ENCODE peak calls at places on chromosome 1, in four cellular contexts. H is A549, F is K562, C is GM12878. R is an unnamed sample.

GRCh38 chr1:31564606-31564989 is 11.7 kb upstream of the TINAGL1 start:
- DNase-seq in F (no peak), H (no peak), C (no peak), R (no peak)

GRCh38 chr1:156750932-156751723 is at the start of gene HDGF:
- DNase-seq in H (peak; percentile 35), F (peak; percentile 64), C (no peak), R (no peak)

GRCh38 chr1:31529999-31530705 is 46.2 kb upstream of the TINAGL1 start:
- DNase-seq in C (no peak), F (no peak), H (no peak), R (peak; percentile 34)

GRCh38 chr1:241408170-241408569 is 51.2 kb upstream of the RGS7 start:
- DNase-seq in H (no peak), C (no peak), F (no peak), R (peak; percentile 43)

GRCh38 chr1:48202030-48202752 is 20.3 kb upstream of the SLC5A9 start:
- DNase-seq in C (no peak), F (peak; percentile 62), H (peak; percentile 58), R (peak; percentile 81)

GRCh38 chr1:104467590-104467989 is 717.9 kb downstream of the AMY1C start:
- DNase-seq in C (peak; percentile 23), H (no peak), F (no peak), R (no peak)

GRCh38 chr1:109887271-109887670 is 23.4 kb upstream of the CSF1 start:
- DNase-seq in F (no peak), H (no peak), C (no peak), R (no peak)

GRCh38 chr1:25245393-25245792 is 1.9 kb downstream of the RSRP1 start:
- DNase-seq in F (no peak), H (no peak), C (no peak), R (no peak)

GRCh38 chr1:115641762-115642167 is at the start of gene VANGL1:
- DNase-seq in F (peak; percentile 96), C (no peak), H (peak; percentile 57), R (peak; percentile 49)

GRCh38 chr1:172351761-172352161 is 68.7 kb upstream of the C1orf105 start:
- DNase-seq in F (no peak), C (no peak), H (peak; percentile 23), R (peak; percentile 74)
- TF ChIP-seq ELK1 in F (no peak), C (no peak), H (no peak), R (no peak)

GRCh38 chr1:220371324-220371723 is 99.1 kb upstream of the RAB3GAP2 start:
- DNase-seq in H (no peak), F (no peak), C (no peak), R (no peak)
- TF ChIP-seq ELK1 in H (no peak), F (no peak), C (no peak), R (no peak)

GRCh38 chr1:58487002-58487401 is 59.5 kb downstream of the OMA1 start:
- DNase-seq in F (no peak), C (no peak), H (no peak), R (no peak)
- TF ChIP-seq ELK1 in F (no peak), C (no peak), H (no peak), R (no peak)

GRCh38 chr1:72050551-72050950 is 231.8 kb downstream of the NEGR1 start:
- DNase-seq in F (no peak), C (no peak), H (no peak), R (no peak)
- TF ChIP-seq ELK1 in F (no peak), C (no peak), H (no peak), R (no peak)

GRCh38 chr1:243667133-243667532 is 182.9 kb downstream of the AKT3 start:
- DNase-seq in H (no peak), C (no peak), F (no peak), R (no peak)
- TF ChIP-seq ELK1 in H (no peak), C (no peak), F (no peak), R (no peak)

DNA sequence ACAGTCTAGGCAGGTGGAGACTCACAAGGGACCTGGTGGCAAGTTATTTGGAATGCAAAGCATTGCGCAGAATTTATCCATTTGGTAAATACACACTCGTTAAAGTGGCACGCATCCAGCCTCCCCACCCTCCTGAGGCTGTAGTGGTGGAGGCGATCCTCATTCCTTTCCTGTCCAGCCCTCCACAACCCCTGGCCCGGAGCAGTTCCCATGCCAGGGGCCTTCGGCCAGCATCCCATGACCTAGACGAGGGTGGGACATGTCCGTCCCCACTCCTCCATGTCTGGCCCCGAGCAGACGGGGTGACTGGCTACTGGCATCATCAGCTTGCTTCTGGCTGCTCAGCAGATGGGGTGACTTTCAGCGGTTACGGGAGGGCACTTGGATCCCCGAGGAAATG is 281.5 kb upstream of the VAMP3 start:
- DNase-seq in H (no peak), F (no peak), C (no peak), R (no peak)
- TF ChIP-seq ELK1 in H (no peak), F (no peak), C (no peak), R (no peak)

DNA sequence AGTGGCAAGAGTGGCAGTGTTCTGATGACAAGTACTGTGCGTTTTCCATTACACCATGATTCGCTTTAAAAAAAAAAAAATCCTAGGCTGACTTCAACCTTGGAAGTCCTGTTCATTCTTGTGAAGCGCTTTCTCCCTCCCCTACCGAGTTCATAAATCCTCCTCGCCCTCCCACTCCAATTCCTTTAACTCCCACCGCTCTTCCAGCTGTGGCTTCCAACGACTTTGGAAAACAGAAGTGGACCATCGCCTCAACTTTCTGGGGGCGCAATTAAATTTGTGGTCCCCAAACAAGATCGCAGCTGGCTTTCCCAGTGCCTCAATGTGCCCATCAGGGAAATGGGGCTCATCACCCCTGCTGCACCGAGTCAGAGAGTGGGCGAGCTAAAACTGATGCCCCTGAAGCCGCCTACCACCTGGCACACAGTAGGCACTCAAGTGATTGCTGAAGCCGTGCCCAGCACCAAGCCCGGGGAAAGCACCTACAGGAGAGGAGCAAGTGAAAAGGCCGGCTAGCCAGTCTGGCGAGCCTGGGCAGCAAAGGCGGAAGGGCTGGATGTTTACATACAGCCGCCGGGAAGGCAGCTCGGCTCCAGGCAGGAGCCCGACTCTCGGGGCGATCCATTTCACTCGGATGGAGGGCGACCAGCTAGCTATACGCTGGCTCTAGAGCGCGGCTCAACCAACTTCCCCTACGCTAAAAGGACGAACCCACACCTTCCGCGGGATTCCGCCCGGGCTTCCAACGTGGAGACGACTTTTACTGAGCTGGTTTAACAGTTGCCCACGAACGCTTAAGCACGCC is 1.3 kb downstream of the PLPP3 start:
- DNase-seq in H (peak; percentile 26), C (no peak), F (no peak), R (peak; percentile 61)
- TF ChIP-seq ELK1 in H (no peak), C (no peak), F (no peak), R (no peak)

GRCh38 chr1:95233737-95234493 is at the start of gene RWDD3:
- DNase-seq in H (peak; percentile 88), C (peak; percentile 53), F (peak; percentile 93), R (peak; percentile 82)
- TF ChIP-seq ELK1 in H (no peak), C (no peak), F (no peak), R (no peak)

R was measured in IMR-90.